ENCODE peak calls at places on chromosomes 13 and 19, in ten cellular contexts. N is esophagus muscularis mucosa, F is heart left ventricle, A is left lung, G is IMR-90, H is upper lobe of left lung, I is GM12878, R is colonic mucosa, M is hepatocyte, C is uterus. V is an unnamed sample.
A peak's percentile ranks its signal among the peaks of the same experiment; 100 is the strongest.

GRCh38 chr19:2557093-2557440 is 81.1 kb downstream of the GADD45B start:
- DNase-seq in N (no peak), F (no peak), A (no peak), G (no peak), H (no peak), I (no peak), R (no peak), M (no peak), C (no peak), V (no peak)

GRCh38 chr19:35011737-35012682 is 11.9 kb downstream of the GRAMD1A start:
- DNase-seq in N (no peak), F (no peak), A (no peak), G (no peak), H (no peak), I (no peak), R (no peak), M (no peak), C (no peak), V (no peak)

GRCh38 chr19:23283925-23284324 is 33.7 kb upstream of the ZNF724 start:
- DNase-seq in N (peak; percentile 87), F (peak; percentile 33), A (no peak), G (peak; percentile 30), H (no peak), I (no peak), R (peak; percentile 53), M (peak; percentile 51), C (peak; percentile 26), V (no peak)

GRCh38 chr13:45807520-45808099 is 43.9 kb downstream of the SIAH3 start:
- DNase-seq in N (no peak), F (no peak), A (no peak), G (peak; percentile 17), H (no peak), I (peak; percentile 8), R (no peak), M (peak; percentile 56), C (no peak), V (no peak)

GRCh38 chr19:40139533-40140287 is 49.0 kb upstream of the ZNF780A start:
- DNase-seq in N (peak; percentile 80), F (no peak), A (no peak), G (peak; percentile 63), H (no peak), I (no peak), R (no peak), M (peak; percentile 67), C (no peak), V (no peak)

GRCh38 chr19:37669336-37669963 is 14.2 kb upstream of the ZFP30 start:
- DNase-seq in N (no peak), F (no peak), A (no peak), G (no peak), H (no peak), I (no peak), R (no peak), M (no peak), C (no peak), V (no peak)

GRCh38 chr19:6378498-6378897 is 2.8 kb upstream of the PSPN start:
- DNase-seq in N (no peak), F (no peak), A (no peak), G (no peak), H (no peak), I (no peak), R (no peak), M (no peak), C (no peak), V (no peak)

GRCh38 chr13:66665991-66666390 is 564.1 kb downstream of the PCDH9 start:
- DNase-seq in N (no peak), F (no peak), A (peak; percentile 4), G (peak; percentile 88), H (peak; percentile 2), I (no peak), R (no peak), M (peak; percentile 67), C (no peak), V (no peak)

GRCh38 chr13:25971499-25972145 is 80.2 kb downstream of the SHISA2 start:
- DNase-seq in N (peak; percentile 85), F (no peak), A (no peak), G (no peak), H (no peak), I (no peak), R (no peak), M (peak; percentile 30), C (no peak), V (no peak)

GRCh38 chr19:5484398-5485285 is 29.4 kb downstream of the ZNRF4 start:
- DNase-seq in N (no peak), F (no peak), A (no peak), G (peak; percentile 60), H (no peak), I (no peak), R (no peak), M (peak; percentile 41), C (no peak), V (no peak)

GRCh38 chr19:18496167-18496979 is 25.5 kb downstream of the ELL start:
- DNase-seq in N (no peak), F (no peak), A (no peak), G (peak; percentile 80), H (no peak), I (no peak), R (peak; percentile 60), M (no peak), C (no peak), V (no peak)

GRCh38 chr19:17107546-17108452 is 32.2 kb downstream of the MYO9B start:
- DNase-seq in N (no peak), F (peak; percentile 75), A (peak; percentile 92), G (peak; percentile 98), H (peak; percentile 80), I (no peak), R (peak; percentile 64), M (peak; percentile 91), C (peak; percentile 95), V (peak; percentile 62)

DNA sequence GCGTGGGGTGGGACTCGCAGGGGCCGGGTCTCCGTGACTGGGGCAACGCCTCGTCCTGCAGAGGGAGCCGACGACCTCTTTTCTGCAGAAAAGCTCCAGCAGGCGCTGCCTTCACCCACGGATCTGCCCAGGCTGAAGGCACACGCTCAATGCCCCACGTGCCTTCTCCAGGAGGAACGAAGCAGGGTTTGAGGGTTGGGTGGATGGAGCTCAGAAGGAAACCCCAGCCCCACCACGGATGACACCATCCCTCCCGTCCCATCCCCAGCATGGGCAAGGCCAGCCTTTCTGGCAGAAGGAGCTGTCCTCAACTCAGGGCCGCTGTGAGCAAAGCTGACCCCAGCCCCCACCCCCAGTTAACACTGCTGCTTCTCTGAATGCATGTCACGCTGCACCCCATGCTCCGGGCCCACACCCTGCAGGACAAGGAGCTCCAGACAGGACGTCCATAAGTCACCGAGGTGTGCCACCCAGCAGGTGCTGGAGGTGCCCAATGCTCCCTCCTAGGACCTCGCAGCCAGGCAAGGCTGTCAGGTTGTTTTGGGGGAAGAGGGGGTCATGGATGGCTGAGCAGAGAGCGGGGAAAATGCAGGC is 7.4 kb downstream of the C19orf25 start:
- DNase-seq in N (no peak), F (no peak), A (no peak), G (no peak), H (peak; percentile 29), I (no peak), R (no peak), M (no peak), C (no peak), V (peak; percentile 20)
- TF ChIP-seq CTCF in N (no peak), F (no peak), A (no peak), G (peak; percentile 19), H (no peak), I (peak; percentile 6), R (no peak), M (peak; percentile 26), C (no peak), V (peak; percentile 18)

DNA sequence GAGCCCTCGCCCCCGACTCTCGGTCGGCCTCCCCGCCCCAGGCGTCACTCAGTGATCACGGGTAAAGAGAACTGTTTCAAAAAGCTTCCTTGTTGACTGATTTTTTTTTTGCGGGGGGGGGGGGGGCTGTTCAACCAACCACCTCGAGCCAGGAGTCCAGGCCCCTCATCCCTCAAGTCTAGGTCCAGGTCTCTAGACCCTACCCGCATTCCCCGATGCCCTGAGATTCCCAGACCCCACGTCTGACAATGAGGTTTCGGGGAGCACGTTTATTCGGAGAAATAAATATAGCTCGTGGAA is 4.3 kb downstream of the HRC start:
- DNase-seq in N (no peak), F (no peak), A (no peak), G (no peak), H (no peak), I (no peak), R (no peak), M (no peak), C (no peak), V (no peak)
- H3K4me3 ChIP-seq in N (peak overlapping the region; percentile 71), F (peak overlapping the region; percentile 74), A (peak overlapping the region; percentile 64), G (peak overlapping the region; percentile 53), H (peak overlapping the region; percentile 67), I (peak overlapping the region; percentile 63), R (peak overlapping the region; percentile 58), M (peak overlapping the region; percentile 43), C (peak overlapping the region; percentile 58), V (no peak overlapping the region)

GRCh38 chr13:99974296-99974938 is 2.9 kb upstream of the ZIC5 start:
- DNase-seq in N (no peak), F (no peak), A (peak; percentile 14), G (no peak), H (no peak), I (no peak), R (no peak), M (no peak), C (no peak), V (no peak)

GRCh38 chr13:99972190-99972731 is 694 bp upstream of the ZIC5 start:
- DNase-seq in N (no peak), F (no peak), A (no peak), G (no peak), H (no peak), I (no peak), R (peak; percentile 16), M (no peak), C (no peak), V (no peak)

GRCh38 chr13:99973163-99973785 is 1.7 kb upstream of the ZIC5 start:
- DNase-seq in N (no peak), F (no peak), A (no peak), G (no peak), H (no peak), I (no peak), R (no peak), M (no peak), C (no peak), V (no peak)

GRCh38 chr13:99974939-99975561 is 3.5 kb upstream of the ZIC5 start:
- DNase-seq in N (no peak), F (no peak), A (peak; percentile 55), G (no peak), H (no peak), I (no peak), R (peak; percentile 18), M (no peak), C (no peak), V (no peak)

DNA sequence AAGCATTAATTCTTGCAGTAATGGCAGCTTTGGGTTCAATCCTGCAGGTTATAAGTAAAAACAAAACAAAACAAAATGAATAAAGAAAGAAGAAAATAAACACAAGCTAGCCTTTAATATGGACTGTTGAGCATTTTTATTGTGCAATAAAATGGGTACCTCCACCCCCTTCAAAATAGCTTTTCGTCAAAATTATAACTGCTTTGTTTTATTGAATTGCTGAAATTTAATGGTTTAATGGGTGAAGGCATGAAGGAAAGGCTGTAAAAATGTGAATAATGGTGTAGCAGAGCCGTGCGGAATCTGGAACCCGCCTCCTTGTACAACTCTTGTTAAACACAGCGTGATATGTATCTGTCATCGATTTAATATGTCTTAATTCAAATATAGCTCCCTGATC is 2.2 kb upstream of the ZIC5 start:
- DNase-seq in N (no peak), F (no peak), A (no peak), G (no peak), H (no peak), I (no peak), R (no peak), M (no peak), C (no peak), V (no peak)
- H3K27me3 ChIP-seq in N (peaks cover 100% of the 10 kb centered on the region), F (peaks cover 75% of the 10 kb centered on the region), A (peaks cover 98% of the 10 kb centered on the region), G (peaks cover 93% of the 10 kb centered on the region), H (peaks cover 87% of the 10 kb centered on the region), I (peaks cover 11% of the 10 kb centered on the region), R (peaks cover 94% of the 10 kb centered on the region), M (peaks cover 91% of the 10 kb centered on the region), C (peaks cover 59% of the 10 kb centered on the region), V (peaks cover 4% of the 10 kb centered on the region)

GRCh38 chr19:658059-658839 is 4.8 kb downstream of the RNF126 start:
- DNase-seq in N (no peak), F (peak; percentile 10), A (no peak), G (no peak), H (peak; percentile 80), I (no peak), R (no peak), M (no peak), C (no peak), V (no peak)
- TF ChIP-seq CTCF in N (no peak), F (no peak), A (no peak), G (no peak), H (no peak), I (no peak), R (no peak), M (no peak), C (no peak), V (no peak)

V was measured in GM06990.